ENCODE peak calls at places on chromosomes 16 and 17, in seven cellular contexts. One of them, this sample, is unnamed.

GRCh38 chr17:57875109-57876022 is 25.5 kb upstream of the MRPS23 start:
- DNase-seq in bronchial epithelial cell: peak
- DNase-seq in activated effector memory CD4-positive, alpha-beta T cell treated with anti-CD3 and anti-CD28 coated beads, Interleukin-2, amount 50 U/mL, for 16 hours: no peak
- DNase-seq in ovary: peak
- DNase-seq in NB4: peak
- DNase-seq in HFFc6: peak
- DNase-seq in dorsolateral prefrontal cortex: peak
- DNase-seq in this sample: no peak

GRCh38 chr17:81044764-81045589 is 10.0 kb downstream of the BAIAP2 start:
- DNase-seq in NB4: no peak
- DNase-seq in ovary: peak
- DNase-seq in bronchial epithelial cell: no peak
- DNase-seq in dorsolateral prefrontal cortex: peak
- DNase-seq in activated effector memory CD4-positive, alpha-beta T cell treated with anti-CD3 and anti-CD28 coated beads, Interleukin-2, amount 50 U/mL, for 16 hours: no peak
- DNase-seq in HFFc6: peak
- DNase-seq in this sample: no peak

GRCh38 chr16:15983898-15984297 is 34.5 kb downstream of the ABCC1 start:
- DNase-seq in activated effector memory CD4-positive, alpha-beta T cell treated with anti-CD3 and anti-CD28 coated beads, Interleukin-2, amount 50 U/mL, for 16 hours: no peak
- DNase-seq in HFFc6: no peak
- DNase-seq in dorsolateral prefrontal cortex: no peak
- DNase-seq in ovary: no peak
- DNase-seq in bronchial epithelial cell: no peak
- DNase-seq in NB4: no peak
- DNase-seq in this sample: no peak

GRCh38 chr16:85711982-85712587 is 23.3 kb upstream of the GINS2 start:
- DNase-seq in HFFc6: no peak
- DNase-seq in bronchial epithelial cell: no peak
- DNase-seq in ovary: no peak
- DNase-seq in dorsolateral prefrontal cortex: no peak
- DNase-seq in activated effector memory CD4-positive, alpha-beta T cell treated with anti-CD3 and anti-CD28 coated beads, Interleukin-2, amount 50 U/mL, for 16 hours: no peak
- DNase-seq in NB4: no peak
- DNase-seq in this sample: no peak

GRCh38 chr17:27544350-27545131 is 86.4 kb upstream of the LGALS9 start:
- DNase-seq in activated effector memory CD4-positive, alpha-beta T cell treated with anti-CD3 and anti-CD28 coated beads, Interleukin-2, amount 50 U/mL, for 16 hours: peak
- DNase-seq in dorsolateral prefrontal cortex: no peak
- DNase-seq in ovary: no peak
- DNase-seq in HFFc6: no peak
- DNase-seq in NB4: peak
- DNase-seq in bronchial epithelial cell: no peak
- DNase-seq in this sample: no peak

GRCh38 chr16:5541356-5541755 is 443.8 kb upstream of the EEF2KMT start:
- DNase-seq in HFFc6: no peak
- DNase-seq in ovary: no peak
- DNase-seq in NB4: no peak
- DNase-seq in activated effector memory CD4-positive, alpha-beta T cell treated with anti-CD3 and anti-CD28 coated beads, Interleukin-2, amount 50 U/mL, for 16 hours: no peak
- DNase-seq in dorsolateral prefrontal cortex: no peak
- DNase-seq in bronchial epithelial cell: no peak
- DNase-seq in this sample: no peak

GRCh38 chr17:73334771-73335513 is 23.1 kb upstream of the CDC42EP4 start:
- DNase-seq in HFFc6: no peak
- DNase-seq in dorsolateral prefrontal cortex: no peak
- DNase-seq in ovary: no peak
- DNase-seq in bronchial epithelial cell: peak
- DNase-seq in activated effector memory CD4-positive, alpha-beta T cell treated with anti-CD3 and anti-CD28 coated beads, Interleukin-2, amount 50 U/mL, for 16 hours: no peak
- DNase-seq in NB4: no peak
- DNase-seq in this sample: no peak

GRCh38 chr17:78256705-78257559 is 25.5 kb downstream of the TMEM235 start:
- DNase-seq in activated effector memory CD4-positive, alpha-beta T cell treated with anti-CD3 and anti-CD28 coated beads, Interleukin-2, amount 50 U/mL, for 16 hours: no peak
- DNase-seq in NB4: no peak
- DNase-seq in ovary: peak
- DNase-seq in dorsolateral prefrontal cortex: no peak
- DNase-seq in bronchial epithelial cell: no peak
- DNase-seq in HFFc6: no peak
- DNase-seq in this sample: no peak

GRCh38 chr17:49361902-49362722 is at the start of gene ZNF652:
- DNase-seq in HFFc6: peak
- DNase-seq in dorsolateral prefrontal cortex: peak
- DNase-seq in ovary: peak
- DNase-seq in activated effector memory CD4-positive, alpha-beta T cell treated with anti-CD3 and anti-CD28 coated beads, Interleukin-2, amount 50 U/mL, for 16 hours: peak
- DNase-seq in NB4: peak
- DNase-seq in bronchial epithelial cell: peak
- DNase-seq in this sample: peak

GRCh38 chr17:41932821-41933389 is 2.5 kb downstream of the ODAD4 start:
- DNase-seq in dorsolateral prefrontal cortex: no peak
- DNase-seq in bronchial epithelial cell: no peak
- DNase-seq in ovary: no peak
- DNase-seq in NB4: peak
- DNase-seq in activated effector memory CD4-positive, alpha-beta T cell treated with anti-CD3 and anti-CD28 coated beads, Interleukin-2, amount 50 U/mL, for 16 hours: no peak
- DNase-seq in HFFc6: no peak
- DNase-seq in this sample: no peak

GRCh38 chr16:79334127-79334526 is 266.4 kb downstream of the MAF start:
- DNase-seq in ovary: no peak
- DNase-seq in bronchial epithelial cell: no peak
- DNase-seq in activated effector memory CD4-positive, alpha-beta T cell treated with anti-CD3 and anti-CD28 coated beads, Interleukin-2, amount 50 U/mL, for 16 hours: peak
- DNase-seq in dorsolateral prefrontal cortex: no peak
- DNase-seq in HFFc6: no peak
- DNase-seq in NB4: peak
- DNase-seq in this sample: no peak

GRCh38 chr16:12589676-12590075 is 214.0 kb downstream of the CPPED1 start:
- DNase-seq in HFFc6: no peak
- DNase-seq in dorsolateral prefrontal cortex: no peak
- DNase-seq in NB4: no peak
- DNase-seq in ovary: no peak
- DNase-seq in bronchial epithelial cell: no peak
- DNase-seq in activated effector memory CD4-positive, alpha-beta T cell treated with anti-CD3 and anti-CD28 coated beads, Interleukin-2, amount 50 U/mL, for 16 hours: no peak
- DNase-seq in this sample: no peak

GRCh38 chr17:69870751-69871199 is 204.2 kb upstream of the KCNJ16 start:
- DNase-seq in NB4: no peak
- DNase-seq in ovary: no peak
- DNase-seq in HFFc6: peak
- DNase-seq in dorsolateral prefrontal cortex: no peak
- DNase-seq in bronchial epithelial cell: peak
- DNase-seq in activated effector memory CD4-positive, alpha-beta T cell treated with anti-CD3 and anti-CD28 coated beads, Interleukin-2, amount 50 U/mL, for 16 hours: no peak
- DNase-seq in this sample: no peak

GRCh38 chr17:78862073-78863023 is 21.7 kb upstream of the USP36 start:
- DNase-seq in NB4: peak
- DNase-seq in bronchial epithelial cell: peak
- DNase-seq in dorsolateral prefrontal cortex: no peak
- DNase-seq in HFFc6: peak
- DNase-seq in activated effector memory CD4-positive, alpha-beta T cell treated with anti-CD3 and anti-CD28 coated beads, Interleukin-2, amount 50 U/mL, for 16 hours: no peak
- DNase-seq in ovary: peak
- DNase-seq in this sample: no peak

GRCh38 chr17:41444186-41444585 is 3.4 kb upstream of the KRT38 start:
- DNase-seq in ovary: no peak
- DNase-seq in NB4: no peak
- DNase-seq in dorsolateral prefrontal cortex: no peak
- DNase-seq in bronchial epithelial cell: no peak
- DNase-seq in HFFc6: peak
- DNase-seq in activated effector memory CD4-positive, alpha-beta T cell treated with anti-CD3 and anti-CD28 coated beads, Interleukin-2, amount 50 U/mL, for 16 hours: no peak
- DNase-seq in this sample: no peak